ENCODE peak calls at places on chromosome 21, in nine cellular contexts. One of them, this sample, is unnamed.

GRCh38 chr21:44751186-44751798 is 39.9 kb upstream of the TSPEAR start:
- DNase-seq in BJ: no peak
- DNase-seq in ovary: no peak
- DNase-seq in psoas muscle: no peak
- DNase-seq in AG09309: no peak
- DNase-seq in foreskin fibroblast: no peak
- DNase-seq in astrocyte of the spinal cord: no peak
- DNase-seq in heart left ventricle: no peak
- DNase-seq in NB4: no peak
- DNase-seq in this sample: no peak

GRCh38 chr21:42939581-42940413 is 14.4 kb upstream of the ERVH48-1 start:
- DNase-seq in astrocyte of the spinal cord: peak
- DNase-seq in BJ: peak
- DNase-seq in foreskin fibroblast: peak
- DNase-seq in psoas muscle: peak
- DNase-seq in NB4: peak
- DNase-seq in heart left ventricle: peak
- DNase-seq in ovary: peak
- DNase-seq in AG09309: peak
- DNase-seq in this sample: peak

GRCh38 chr21:43306911-43307676 is 119.8 kb downstream of the SIK1 start:
- DNase-seq in BJ: no peak
- DNase-seq in astrocyte of the spinal cord: peak
- DNase-seq in foreskin fibroblast: no peak
- DNase-seq in ovary: peak
- DNase-seq in NB4: peak
- DNase-seq in AG09309: no peak
- DNase-seq in heart left ventricle: peak
- DNase-seq in psoas muscle: peak
- DNase-seq in this sample: peak

GRCh38 chr21:16634522-16634914 is 878.3 kb upstream of the CXADR start:
- DNase-seq in NB4: no peak
- DNase-seq in astrocyte of the spinal cord: no peak
- DNase-seq in BJ: no peak
- DNase-seq in foreskin fibroblast: no peak
- DNase-seq in psoas muscle: no peak
- DNase-seq in AG09309: no peak
- DNase-seq in ovary: no peak
- DNase-seq in heart left ventricle: no peak
- DNase-seq in this sample: no peak

GRCh38 chr21:41770901-41771624 is 4.2 kb upstream of the RIPK4 start:
- DNase-seq in foreskin fibroblast: no peak
- DNase-seq in psoas muscle: no peak
- DNase-seq in heart left ventricle: no peak
- DNase-seq in BJ: no peak
- DNase-seq in ovary: no peak
- DNase-seq in NB4: no peak
- DNase-seq in astrocyte of the spinal cord: no peak
- DNase-seq in AG09309: no peak
- DNase-seq in this sample: no peak

GRCh38 chr21:39705849-39706248 is 39.1 kb upstream of the IGSF5 start:
- DNase-seq in heart left ventricle: no peak
- DNase-seq in astrocyte of the spinal cord: peak
- DNase-seq in BJ: no peak
- DNase-seq in ovary: no peak
- DNase-seq in NB4: no peak
- DNase-seq in psoas muscle: no peak
- DNase-seq in foreskin fibroblast: no peak
- DNase-seq in AG09309: peak
- DNase-seq in this sample: peak

GRCh38 chr21:44720170-44720569 is 8.8 kb upstream of the TSPEAR start:
- DNase-seq in psoas muscle: no peak
- DNase-seq in foreskin fibroblast: no peak
- DNase-seq in NB4: no peak
- DNase-seq in AG09309: no peak
- DNase-seq in ovary: no peak
- DNase-seq in astrocyte of the spinal cord: no peak
- DNase-seq in heart left ventricle: no peak
- DNase-seq in BJ: no peak
- DNase-seq in this sample: no peak

GRCh38 chr21:43274022-43274945 is 105.5 kb downstream of the CRYAA start:
- DNase-seq in AG09309: no peak
- DNase-seq in astrocyte of the spinal cord: no peak
- DNase-seq in NB4: no peak
- DNase-seq in BJ: no peak
- DNase-seq in ovary: peak
- DNase-seq in foreskin fibroblast: no peak
- DNase-seq in heart left ventricle: no peak
- DNase-seq in psoas muscle: peak
- DNase-seq in this sample: no peak

GRCh38 chr21:33069994-33070811 is at the start of gene OLIG1:
- DNase-seq in psoas muscle: peak
- DNase-seq in heart left ventricle: peak
- DNase-seq in astrocyte of the spinal cord: peak
- DNase-seq in NB4: peak
- DNase-seq in AG09309: no peak
- DNase-seq in BJ: no peak
- DNase-seq in ovary: peak
- DNase-seq in foreskin fibroblast: peak
- DNase-seq in this sample: peak

GRCh38 chr21:26389971-26390641 is 183.0 kb downstream of the CYYR1 start:
- DNase-seq in heart left ventricle: no peak
- DNase-seq in psoas muscle: no peak
- DNase-seq in NB4: peak
- DNase-seq in ovary: no peak
- DNase-seq in BJ: peak
- DNase-seq in foreskin fibroblast: peak
- DNase-seq in astrocyte of the spinal cord: peak
- DNase-seq in AG09309: peak
- DNase-seq in this sample: peak

GRCh38 chr21:30962013-30962412 is 76.3 kb downstream of the KRTAP19-8 start:
- DNase-seq in ovary: no peak
- DNase-seq in heart left ventricle: no peak
- DNase-seq in psoas muscle: no peak
- DNase-seq in foreskin fibroblast: no peak
- DNase-seq in astrocyte of the spinal cord: no peak
- DNase-seq in NB4: peak
- DNase-seq in BJ: no peak
- DNase-seq in AG09309: no peak
- DNase-seq in this sample: no peak
- TF ChIP-seq CTCF in ovary: no peak
- TF ChIP-seq CTCF in heart left ventricle: no peak
- TF ChIP-seq CTCF in psoas muscle: no peak
- TF ChIP-seq CTCF in foreskin fibroblast: no peak
- TF ChIP-seq CTCF in astrocyte of the spinal cord: no peak
- TF ChIP-seq CTCF in NB4: peak
- TF ChIP-seq CTCF in BJ: no peak
- TF ChIP-seq CTCF in AG09309: no peak
- TF ChIP-seq CTCF in this sample: no peak

GRCh38 chr21:31218830-31219608 is 125.0 kb downstream of the TIAM1 start:
- DNase-seq in ovary: peak
- DNase-seq in heart left ventricle: no peak
- DNase-seq in foreskin fibroblast: no peak
- DNase-seq in psoas muscle: peak
- DNase-seq in NB4: no peak
- DNase-seq in AG09309: no peak
- DNase-seq in BJ: no peak
- DNase-seq in astrocyte of the spinal cord: peak
- DNase-seq in this sample: peak
- H3K4me3 ChIP-seq in ovary: no peak
- H3K4me3 ChIP-seq in heart left ventricle: no peak
- H3K4me3 ChIP-seq in foreskin fibroblast: no peak
- H3K4me3 ChIP-seq in psoas muscle: no peak
- H3K4me3 ChIP-seq in NB4: no peak
- H3K4me3 ChIP-seq in AG09309: no peak
- H3K4me3 ChIP-seq in BJ: no peak
- H3K4me3 ChIP-seq in astrocyte of the spinal cord: peak
- H3K4me3 ChIP-seq in this sample: peak

GRCh38 chr21:37458669-37459276 is 92.2 kb downstream of the DYRK1A start:
- DNase-seq in AG09309: no peak
- DNase-seq in BJ: no peak
- DNase-seq in ovary: no peak
- DNase-seq in foreskin fibroblast: no peak
- DNase-seq in psoas muscle: no peak
- DNase-seq in NB4: no peak
- DNase-seq in heart left ventricle: no peak
- DNase-seq in astrocyte of the spinal cord: no peak
- DNase-seq in this sample: no peak

GRCh38 chr21:37461494-37461893 is 94.9 kb downstream of the DYRK1A start:
- DNase-seq in BJ: no peak
- DNase-seq in ovary: no peak
- DNase-seq in NB4: no peak
- DNase-seq in psoas muscle: no peak
- DNase-seq in astrocyte of the spinal cord: no peak
- DNase-seq in heart left ventricle: no peak
- DNase-seq in AG09309: no peak
- DNase-seq in foreskin fibroblast: no peak
- DNase-seq in this sample: peak

GRCh38 chr21:37459575-37459974 is 93.0 kb downstream of the DYRK1A start:
- DNase-seq in ovary: no peak
- DNase-seq in NB4: no peak
- DNase-seq in psoas muscle: no peak
- DNase-seq in foreskin fibroblast: peak
- DNase-seq in BJ: no peak
- DNase-seq in astrocyte of the spinal cord: peak
- DNase-seq in heart left ventricle: no peak
- DNase-seq in AG09309: no peak
- DNase-seq in this sample: peak

GRCh38 chr21:37462087-37462861 is 95.7 kb downstream of the DYRK1A start:
- DNase-seq in astrocyte of the spinal cord: no peak
- DNase-seq in AG09309: no peak
- DNase-seq in heart left ventricle: no peak
- DNase-seq in foreskin fibroblast: no peak
- DNase-seq in psoas muscle: no peak
- DNase-seq in BJ: no peak
- DNase-seq in NB4: no peak
- DNase-seq in ovary: no peak
- DNase-seq in this sample: no peak

DNA sequence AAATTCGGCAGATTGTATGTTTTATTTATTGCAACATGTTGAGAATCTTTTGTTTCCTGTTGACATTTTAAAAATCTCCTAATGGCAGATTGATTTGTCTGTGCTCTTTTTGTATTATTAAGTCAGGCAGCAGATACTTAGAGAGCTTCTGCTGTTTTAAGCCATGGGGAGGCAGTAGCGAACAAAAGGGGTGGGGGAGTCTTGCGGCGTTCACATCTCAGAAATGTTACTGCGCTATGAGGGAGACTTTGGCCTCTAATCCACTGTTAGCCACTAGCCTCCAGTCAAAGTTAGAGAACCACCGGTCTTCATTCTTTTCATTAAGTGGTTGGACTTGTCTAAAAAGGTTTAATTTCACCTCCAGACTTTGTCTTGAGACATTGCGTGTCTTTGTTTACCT is 93.6 kb downstream of the DYRK1A start:
- DNase-seq in psoas muscle: no peak
- DNase-seq in AG09309: no peak
- DNase-seq in heart left ventricle: no peak
- DNase-seq in astrocyte of the spinal cord: no peak
- DNase-seq in ovary: no peak
- DNase-seq in NB4: peak
- DNase-seq in foreskin fibroblast: no peak
- DNase-seq in BJ: no peak
- DNase-seq in this sample: no peak
- TF ChIP-seq CTCF in psoas muscle: no peak
- TF ChIP-seq CTCF in AG09309: no peak
- TF ChIP-seq CTCF in heart left ventricle: peak
- TF ChIP-seq CTCF in astrocyte of the spinal cord: peak
- TF ChIP-seq CTCF in ovary: no peak
- TF ChIP-seq CTCF in NB4: peak
- TF ChIP-seq CTCF in foreskin fibroblast: no peak
- TF ChIP-seq CTCF in BJ: peak
- TF ChIP-seq CTCF in this sample: peak

GRCh38 chr21:38661296-38662223 is 144.2 kb upstream of the ETS2 start:
- DNase-seq in psoas muscle: peak
- DNase-seq in ovary: peak
- DNase-seq in astrocyte of the spinal cord: peak
- DNase-seq in foreskin fibroblast: no peak
- DNase-seq in BJ: no peak
- DNase-seq in heart left ventricle: peak
- DNase-seq in NB4: peak
- DNase-seq in AG09309: no peak
- DNase-seq in this sample: peak

GRCh38 chr21:38663282-38663681 is 142.4 kb upstream of the ETS2 start:
- DNase-seq in astrocyte of the spinal cord: no peak
- DNase-seq in AG09309: no peak
- DNase-seq in ovary: no peak
- DNase-seq in foreskin fibroblast: no peak
- DNase-seq in NB4: no peak
- DNase-seq in psoas muscle: no peak
- DNase-seq in BJ: no peak
- DNase-seq in heart left ventricle: no peak
- DNase-seq in this sample: no peak

GRCh38 chr21:38660333-38661295 is 145.1 kb upstream of the ETS2 start:
- DNase-seq in ovary: peak
- DNase-seq in AG09309: no peak
- DNase-seq in NB4: peak
- DNase-seq in BJ: no peak
- DNase-seq in heart left ventricle: peak
- DNase-seq in astrocyte of the spinal cord: no peak
- DNase-seq in psoas muscle: peak
- DNase-seq in foreskin fibroblast: no peak
- DNase-seq in this sample: no peak

GRCh38 chr21:38664315-38664714 is 141.4 kb upstream of the ETS2 start:
- DNase-seq in psoas muscle: no peak
- DNase-seq in NB4: no peak
- DNase-seq in heart left ventricle: no peak
- DNase-seq in foreskin fibroblast: no peak
- DNase-seq in ovary: no peak
- DNase-seq in astrocyte of the spinal cord: no peak
- DNase-seq in BJ: no peak
- DNase-seq in AG09309: no peak
- DNase-seq in this sample: no peak

GRCh38 chr21:38662224-38662568 is 143.5 kb upstream of the ETS2 start:
- DNase-seq in astrocyte of the spinal cord: no peak
- DNase-seq in BJ: no peak
- DNase-seq in AG09309: no peak
- DNase-seq in heart left ventricle: no peak
- DNase-seq in NB4: no peak
- DNase-seq in foreskin fibroblast: no peak
- DNase-seq in ovary: no peak
- DNase-seq in psoas muscle: no peak
- DNase-seq in this sample: no peak
- H3K4me3 ChIP-seq in astrocyte of the spinal cord: no peak
- H3K4me3 ChIP-seq in BJ: no peak
- H3K4me3 ChIP-seq in AG09309: no peak
- H3K4me3 ChIP-seq in heart left ventricle: no peak
- H3K4me3 ChIP-seq in NB4: no peak
- H3K4me3 ChIP-seq in foreskin fibroblast: no peak
- H3K4me3 ChIP-seq in ovary: no peak
- H3K4me3 ChIP-seq in psoas muscle: no peak
- H3K4me3 ChIP-seq in this sample: no peak

This sample was measured in AG10803.